ENCODE peak calls at places on chromosomes 11 and 22, in ten cellular contexts. N is right lobe of liver; S is Peyer's patch; I is esophagus squamous epithelium; L is Caco-2; Q is cardiac muscle cell; C is ovary; X is left ventricle myocardium inferior; M is effector memory CD4-positive, alpha-beta T cell; A is aorta. H is an unnamed sample. For H3K4me1, H3K27me3 and H3K9me3, the result is how much of the 10 kb centered on the place peaks cover.

GRCh38 chr22:27799334-27800249 is 2.0 kb downstream of the MN1 start:
- DNase-seq in N (peak), S (no peak), I (no peak), L (no peak), Q (no peak), C (peak), X (peak), M (no peak), A (peak), H (no peak)

GRCh38 chr11:111870522-111870886 is 877 bp downstream of the ALG9 start:
- DNase-seq in N (no peak), S (no peak), I (no peak), L (no peak), Q (no peak), C (no peak), X (no peak), M (no peak), A (no peak), H (no peak)

GRCh38 chr11:57842873-57843272 is 81.3 kb downstream of the CTNND1 start:
- DNase-seq in N (no peak), S (no peak), I (no peak), L (no peak), Q (no peak), C (no peak), X (no peak), M (no peak), A (no peak), H (no peak)

GRCh38 chr22:41848468-41848867 is 15.6 kb downstream of the SREBF2 start:
- DNase-seq in N (peak), S (no peak), I (no peak), L (peak), Q (no peak), C (no peak), X (peak), M (no peak), A (no peak), H (peak)

GRCh38 chr11:77003954-77004353 is 30.2 kb upstream of the B3GNT6 start:
- DNase-seq in N (no peak), S (no peak), I (no peak), L (no peak), Q (no peak), C (no peak), X (no peak), M (no peak), A (no peak), H (no peak)

GRCh38 chr11:77117485-77117884 is 10.6 kb upstream of the MYO7A start:
- DNase-seq in N (no peak), S (no peak), I (no peak), L (no peak), Q (no peak), C (no peak), X (no peak), M (no peak), A (no peak), H (no peak)

GRCh38 chr11:79212711-79213110 is 228.1 kb downstream of the TENM4 start:
- DNase-seq in N (no peak), S (no peak), I (no peak), L (no peak), Q (no peak), C (no peak), X (no peak), M (no peak), A (no peak), H (no peak)

GRCh38 chr11:47980093-47980906 is at the start of gene PTPRJ:
- DNase-seq in N (peak), S (peak), I (no peak), L (peak), Q (peak), C (peak), X (peak), M (peak), A (peak), H (peak)

GRCh38 chr22:31040542-31041398 is 40.3 kb upstream of the SMTN start:
- DNase-seq in N (no peak), S (no peak), I (no peak), L (no peak), Q (no peak), C (peak), X (no peak), M (no peak), A (no peak), H (no peak)

GRCh38 chr22:32712644-32713355 is 88.7 kb upstream of the TIMP3 start:
- DNase-seq in N (no peak), S (no peak), I (no peak), L (no peak), Q (peak), C (no peak), X (no peak), M (no peak), A (no peak), H (no peak)

GRCh38 chr11:121595717-121596156 is 143.0 kb upstream of the SORL1-AS1 start:
- DNase-seq in N (peak), S (no peak), I (no peak), L (no peak), Q (peak), C (no peak), X (no peak), M (no peak), A (peak), H (peak)

GRCh38 chr11:110785398-110785797 is 73.2 kb upstream of the ARHGAP20 start:
- DNase-seq in N (no peak), S (no peak), I (no peak), L (no peak), Q (no peak), C (no peak), X (no peak), M (no peak), A (no peak), H (no peak)

GRCh38 chr11:9972917-9973504 is 309.1 kb downstream of the SWAP70 start:
- DNase-seq in N (no peak), S (no peak), I (no peak), L (peak), Q (peak), C (peak), X (no peak), M (no peak), A (no peak), H (no peak)

GRCh38 chr22:49010086-49010863 is 817.4 kb downstream of the BRD1 start:
- DNase-seq in N (no peak), S (no peak), I (no peak), L (no peak), Q (no peak), C (no peak), X (no peak), M (no peak), A (peak), H (peak)

GRCh38 chr11:68251770-68252169 is 20.0 kb downstream of the C11orf24 start:
- DNase-seq in N (no peak), S (no peak), I (no peak), L (no peak), Q (no peak), C (no peak), X (no peak), M (no peak), A (no peak), H (no peak)
- H3K4me1 ChIP-seq in N (under half), S (under half), I (under half), L (under half), Q (under half), C (under half), X (under half), M (under half), A (under half), H (under half)

GRCh38 chr11:2440646-2441045 is 3.7 kb downstream of the TRPM5 start:
- DNase-seq in N (peak), S (no peak), I (no peak), L (no peak), Q (no peak), C (no peak), X (no peak), M (no peak), A (peak), H (peak)
- H3K27me3 ChIP-seq in N (under half), S (under half), I (under half), L (under half), Q (half or more), C (under half), X (under half), M (under half), A (under half), H (under half)

DNA sequence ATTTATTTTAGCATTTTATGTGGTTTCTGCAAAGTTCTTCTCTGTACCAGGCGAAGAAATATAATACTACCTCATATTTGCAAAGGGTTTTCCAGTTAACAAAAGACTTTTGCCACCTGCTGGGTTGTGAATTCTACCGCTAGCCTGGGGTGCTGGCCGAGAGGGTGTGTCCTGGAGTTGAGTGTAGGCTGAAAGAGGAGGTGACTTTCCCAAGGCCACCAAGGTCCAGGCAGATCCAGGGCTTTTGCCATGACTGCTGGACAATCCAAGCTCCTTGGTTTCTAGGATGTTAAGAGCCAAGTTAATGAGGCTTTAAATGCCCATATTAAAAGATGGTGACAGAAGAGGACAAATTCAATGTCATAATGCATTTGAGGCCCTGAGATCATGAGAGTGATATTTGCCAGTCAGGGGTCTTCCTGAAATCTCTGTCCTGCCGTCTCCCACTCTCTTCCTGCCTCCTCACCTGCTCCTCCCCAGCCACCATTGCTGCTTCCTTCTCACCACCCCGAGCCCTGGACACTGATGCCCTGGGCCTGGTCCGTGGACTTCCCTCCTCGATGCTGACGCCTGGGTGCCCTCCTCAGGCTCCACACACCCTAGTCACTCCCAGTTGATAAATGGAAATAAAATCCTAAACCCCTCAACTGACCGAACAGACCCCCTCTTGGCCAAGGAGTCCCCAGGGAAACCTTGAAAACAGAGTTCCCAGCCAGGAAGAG is 825.6 kb downstream of the TBC1D22A start:
- DNase-seq in N (no peak), S (no peak), I (no peak), L (no peak), Q (no peak), C (no peak), X (no peak), M (no peak), A (peak), H (peak)
- H3K9me3 ChIP-seq in N (under half), S (under half), I (under half), L (under half), Q (under half), C (under half), X (under half), M (under half), A (under half), H (under half)

GRCh38 chr11:62854825-62855570 is 15.6 kb upstream of the WDR74 start:
- DNase-seq in N (no peak), S (no peak), I (no peak), L (no peak), Q (no peak), C (no peak), X (no peak), M (no peak), A (peak), H (no peak)
- H3K4me1 ChIP-seq in N (under half), S (under half), I (under half), L (under half), Q (under half), C (under half), X (under half), M (under half), A (under half), H (under half)

GRCh38 chr11:19321351-19321750 is 80.6 kb upstream of the E2F8 start:
- DNase-seq in N (no peak), S (no peak), I (no peak), L (no peak), Q (no peak), C (no peak), X (no peak), M (no peak), A (no peak), H (no peak)

GRCh38 chr11:19313140-19313539 is 72.4 kb upstream of the E2F8 start:
- DNase-seq in N (no peak), S (no peak), I (no peak), L (no peak), Q (no peak), C (no peak), X (no peak), M (no peak), A (no peak), H (no peak)

GRCh38 chr11:19320764-19321163 is 80.0 kb upstream of the E2F8 start:
- DNase-seq in N (no peak), S (no peak), I (no peak), L (no peak), Q (no peak), C (no peak), X (no peak), M (no peak), A (no peak), H (no peak)

GRCh38 chr11:19315511-19315910 is 74.8 kb upstream of the E2F8 start:
- DNase-seq in N (no peak), S (no peak), I (no peak), L (no peak), Q (no peak), C (no peak), X (no peak), M (no peak), A (no peak), H (no peak)

DNA sequence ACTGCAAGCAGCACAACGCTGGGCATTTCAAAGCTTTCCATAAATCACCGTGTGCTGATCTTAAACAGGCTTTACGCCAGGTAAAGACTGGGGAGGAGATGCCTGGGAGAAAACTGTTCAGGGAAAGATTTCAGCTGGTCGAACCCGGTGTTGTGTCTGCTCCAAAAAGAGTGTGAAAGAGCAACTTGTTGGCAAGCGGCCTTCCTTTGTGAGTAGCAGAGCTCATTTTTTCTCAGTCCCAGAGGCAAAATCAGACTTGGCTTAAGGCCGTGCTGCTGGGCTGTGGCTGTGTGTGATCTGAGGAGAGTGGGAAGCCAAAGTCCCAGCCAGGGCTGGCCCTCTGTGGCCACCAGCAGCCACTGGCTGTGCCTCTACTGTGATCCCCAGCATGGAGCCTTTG is 75.7 kb upstream of the E2F8 start:
- DNase-seq in N (no peak), S (no peak), I (no peak), L (no peak), Q (peak), C (no peak), X (peak), M (no peak), A (no peak), H (no peak)
- H3K27me3 ChIP-seq in N (under half), S (under half), I (under half), L (under half), Q (under half), C (under half), X (under half), M (under half), A (under half), H (under half)